ENCODE peak calls at places on chromosomes 13 and 19, in five cellular contexts. N is substantia nigra, I is GM03348, E is RPMI7951, V is ovary. L is an unnamed sample.

GRCh38 chr13:81171065-81171647 is 830.2 kb upstream of the SPRY2 start:
- DNase-seq in N (no peak), I (peak), E (no peak), V (no peak), L (no peak)

GRCh38 chr13:22232186-22232585 is 561.3 kb downstream of the FGF9 start:
- DNase-seq in N (no peak), I (no peak), E (no peak), V (no peak), L (no peak)

GRCh38 chr13:29923554-29924481 is 73.4 kb upstream of the UBL3 start:
- DNase-seq in N (no peak), I (peak), E (peak), V (peak), L (peak)

GRCh38 chr13:33353210-33353609 is 67.7 kb upstream of the STARD13 start:
- DNase-seq in N (peak), I (no peak), E (no peak), V (no peak), L (peak)

GRCh38 chr13:63421113-63421512 is 2005.5 kb upstream of the PCDH20 start:
- DNase-seq in N (no peak), I (no peak), E (no peak), V (no peak), L (no peak)

GRCh38 chr13:105159794-105160193 is 1375.7 kb downstream of the EFNB2 start:
- DNase-seq in N (no peak), I (no peak), E (no peak), V (no peak), L (no peak)

GRCh38 chr13:113863511-113864302 is at the start of gene GAS6:
- DNase-seq in N (peak), I (peak), E (peak), V (peak), L (peak)

GRCh38 chr19:56900573-56901097 is 60.1 kb upstream of the PEG3 start:
- DNase-seq in N (no peak), I (no peak), E (peak), V (no peak), L (no peak)

GRCh38 chr19:56105090-56105701 is 15.9 kb downstream of the ZNF787 start:
- DNase-seq in N (peak), I (peak), E (no peak), V (peak), L (peak)

GRCh38 chr13:42769650-42770049 is 11.7 kb upstream of the FAM216B start:
- DNase-seq in N (no peak), I (no peak), E (peak), V (no peak), L (no peak)

GRCh38 chr19:8116437-8117293 is 32.7 kb downstream of the FBN3 start:
- DNase-seq in N (no peak), I (no peak), E (no peak), V (no peak), L (no peak)

GRCh38 chr19:11555246-11555645 is 3.8 kb downstream of the ELOF1 start:
- DNase-seq in N (no peak), I (no peak), E (no peak), V (no peak), L (no peak)

GRCh38 chr13:102298051-102298450 is 103.8 kb downstream of the FGF14 start:
- DNase-seq in N (no peak), I (no peak), E (no peak), V (no peak), L (no peak)